ENCODE peak calls at places on chromosomes 13 and 19, in ten cellular contexts. One of them, this sample, is unnamed.

GRCh38 chr13:61094865-61095264 is 320.8 kb downstream of the PCDH20 start:
- DNase-seq in heart left ventricle: no peak
- DNase-seq in left ventricle myocardium inferior: no peak
- DNase-seq in A549: no peak
- DNase-seq in GM23338: peak; percentile 66
- DNase-seq in tibial artery: no peak
- DNase-seq in AG10803: no peak
- DNase-seq in endothelial cell: no peak
- DNase-seq in BE2C: no peak
- DNase-seq in omental fat pad: no peak
- DNase-seq in this sample: no peak

GRCh38 chr13:104522235-104523072 is 1456.2 kb upstream of the SLC10A2 start:
- DNase-seq in heart left ventricle: peak; percentile 61
- DNase-seq in left ventricle myocardium inferior: peak; percentile 26
- DNase-seq in A549: no peak
- DNase-seq in GM23338: no peak
- DNase-seq in tibial artery: no peak
- DNase-seq in AG10803: no peak
- DNase-seq in endothelial cell: no peak
- DNase-seq in BE2C: no peak
- DNase-seq in omental fat pad: no peak
- DNase-seq in this sample: no peak

GRCh38 chr13:21973437-21974125 is 302.7 kb downstream of the FGF9 start:
- DNase-seq in heart left ventricle: no peak
- DNase-seq in left ventricle myocardium inferior: no peak
- DNase-seq in A549: no peak
- DNase-seq in GM23338: peak; percentile 48
- DNase-seq in tibial artery: no peak
- DNase-seq in AG10803: no peak
- DNase-seq in endothelial cell: no peak
- DNase-seq in BE2C: no peak
- DNase-seq in omental fat pad: no peak
- DNase-seq in this sample: no peak

GRCh38 chr19:3968556-3969434 is 2.1 kb downstream of the DAPK3 start:
- DNase-seq in heart left ventricle: peak; percentile 84
- DNase-seq in left ventricle myocardium inferior: peak; percentile 91
- DNase-seq in A549: peak; percentile 81
- DNase-seq in GM23338: peak; percentile 97
- DNase-seq in tibial artery: peak; percentile 98
- DNase-seq in AG10803: peak; percentile 99
- DNase-seq in endothelial cell: peak; percentile 90
- DNase-seq in BE2C: peak; percentile 90
- DNase-seq in omental fat pad: peak; percentile 50
- DNase-seq in this sample: no peak

GRCh38 chr19:3536429-3537100 is 2.4 kb upstream of the TEKTIP1 start:
- DNase-seq in heart left ventricle: no peak
- DNase-seq in left ventricle myocardium inferior: peak; percentile 45
- DNase-seq in A549: no peak
- DNase-seq in GM23338: no peak
- DNase-seq in tibial artery: no peak
- DNase-seq in AG10803: no peak
- DNase-seq in endothelial cell: no peak
- DNase-seq in BE2C: peak; percentile 26
- DNase-seq in omental fat pad: no peak
- DNase-seq in this sample: no peak

GRCh38 chr19:32224371-32225244 is 120.8 kb upstream of the ZNF507 start:
- DNase-seq in heart left ventricle: peak; percentile 75
- DNase-seq in left ventricle myocardium inferior: peak; percentile 59
- DNase-seq in A549: peak; percentile 91
- DNase-seq in GM23338: peak; percentile 72
- DNase-seq in tibial artery: no peak
- DNase-seq in AG10803: peak; percentile 41
- DNase-seq in endothelial cell: peak; percentile 87
- DNase-seq in BE2C: peak; percentile 67
- DNase-seq in omental fat pad: no peak
- DNase-seq in this sample: peak; percentile 80

GRCh38 chr13:37657134-37657533 is 58.6 kb upstream of the POSTN start:
- DNase-seq in heart left ventricle: no peak
- DNase-seq in left ventricle myocardium inferior: no peak
- DNase-seq in A549: peak; percentile 1
- DNase-seq in GM23338: no peak
- DNase-seq in tibial artery: no peak
- DNase-seq in AG10803: peak; percentile 46
- DNase-seq in endothelial cell: no peak
- DNase-seq in BE2C: no peak
- DNase-seq in omental fat pad: no peak
- DNase-seq in this sample: no peak

GRCh38 chr19:18278521-18279265 is 2.7 kb downstream of the JUND start:
- DNase-seq in heart left ventricle: no peak
- DNase-seq in left ventricle myocardium inferior: no peak
- DNase-seq in A549: no peak
- DNase-seq in GM23338: peak; percentile 43
- DNase-seq in tibial artery: no peak
- DNase-seq in AG10803: no peak
- DNase-seq in endothelial cell: no peak
- DNase-seq in BE2C: no peak
- DNase-seq in omental fat pad: no peak
- DNase-seq in this sample: no peak

GRCh38 chr13:109630281-109630680 is 156.1 kb downstream of the IRS2 start:
- DNase-seq in heart left ventricle: no peak
- DNase-seq in left ventricle myocardium inferior: no peak
- DNase-seq in A549: no peak
- DNase-seq in GM23338: no peak
- DNase-seq in tibial artery: no peak
- DNase-seq in AG10803: no peak
- DNase-seq in endothelial cell: no peak
- DNase-seq in BE2C: no peak
- DNase-seq in omental fat pad: no peak
- DNase-seq in this sample: no peak

GRCh38 chr19:6639439-6639838 is 30.5 kb downstream of the TNFSF14 start:
- DNase-seq in heart left ventricle: no peak
- DNase-seq in left ventricle myocardium inferior: no peak
- DNase-seq in A549: no peak
- DNase-seq in GM23338: no peak
- DNase-seq in tibial artery: no peak
- DNase-seq in AG10803: no peak
- DNase-seq in endothelial cell: no peak
- DNase-seq in BE2C: no peak
- DNase-seq in omental fat pad: no peak
- DNase-seq in this sample: no peak

GRCh38 chr13:80945328-80945727 is 604.4 kb upstream of the SPRY2 start:
- DNase-seq in heart left ventricle: no peak
- DNase-seq in left ventricle myocardium inferior: no peak
- DNase-seq in A549: no peak
- DNase-seq in GM23338: peak; percentile 79
- DNase-seq in tibial artery: no peak
- DNase-seq in AG10803: no peak
- DNase-seq in endothelial cell: peak; percentile 37
- DNase-seq in BE2C: peak; percentile 69
- DNase-seq in omental fat pad: no peak
- DNase-seq in this sample: no peak

GRCh38 chr13:110474713-110475112 is 86.8 kb downstream of the RAB20 start:
- DNase-seq in heart left ventricle: no peak
- DNase-seq in left ventricle myocardium inferior: no peak
- DNase-seq in A549: no peak
- DNase-seq in GM23338: no peak
- DNase-seq in tibial artery: no peak
- DNase-seq in AG10803: no peak
- DNase-seq in endothelial cell: no peak
- DNase-seq in BE2C: no peak
- DNase-seq in omental fat pad: no peak
- DNase-seq in this sample: no peak

GRCh38 chr13:28753946-28754345 is 35.2 kb upstream of the SLC46A3 start:
- DNase-seq in heart left ventricle: no peak
- DNase-seq in left ventricle myocardium inferior: no peak
- DNase-seq in A549: no peak
- DNase-seq in GM23338: no peak
- DNase-seq in tibial artery: no peak
- DNase-seq in AG10803: no peak
- DNase-seq in endothelial cell: no peak
- DNase-seq in BE2C: no peak
- DNase-seq in omental fat pad: no peak
- DNase-seq in this sample: no peak

GRCh38 chr13:28755546-28755870 is 36.7 kb upstream of the SLC46A3 start:
- DNase-seq in heart left ventricle: no peak
- DNase-seq in left ventricle myocardium inferior: no peak
- DNase-seq in A549: no peak
- DNase-seq in GM23338: no peak
- DNase-seq in tibial artery: no peak
- DNase-seq in AG10803: no peak
- DNase-seq in endothelial cell: no peak
- DNase-seq in BE2C: no peak
- DNase-seq in omental fat pad: no peak
- DNase-seq in this sample: no peak

GRCh38 chr13:28751210-28751935 is 32.6 kb upstream of the SLC46A3 start:
- DNase-seq in heart left ventricle: no peak
- DNase-seq in left ventricle myocardium inferior: no peak
- DNase-seq in A549: no peak
- DNase-seq in GM23338: peak; percentile 24
- DNase-seq in tibial artery: no peak
- DNase-seq in AG10803: peak; percentile 13
- DNase-seq in endothelial cell: no peak
- DNase-seq in BE2C: no peak
- DNase-seq in omental fat pad: no peak
- DNase-seq in this sample: no peak

GRCh38 chr13:28753208-28753892 is 34.6 kb upstream of the SLC46A3 start:
- DNase-seq in heart left ventricle: peak; percentile 61
- DNase-seq in left ventricle myocardium inferior: peak; percentile 21
- DNase-seq in A549: peak; percentile 61
- DNase-seq in GM23338: peak; percentile 86
- DNase-seq in tibial artery: peak; percentile 82
- DNase-seq in AG10803: peak; percentile 96
- DNase-seq in endothelial cell: no peak
- DNase-seq in BE2C: peak; percentile 45
- DNase-seq in omental fat pad: no peak
- DNase-seq in this sample: no peak

DNA sequence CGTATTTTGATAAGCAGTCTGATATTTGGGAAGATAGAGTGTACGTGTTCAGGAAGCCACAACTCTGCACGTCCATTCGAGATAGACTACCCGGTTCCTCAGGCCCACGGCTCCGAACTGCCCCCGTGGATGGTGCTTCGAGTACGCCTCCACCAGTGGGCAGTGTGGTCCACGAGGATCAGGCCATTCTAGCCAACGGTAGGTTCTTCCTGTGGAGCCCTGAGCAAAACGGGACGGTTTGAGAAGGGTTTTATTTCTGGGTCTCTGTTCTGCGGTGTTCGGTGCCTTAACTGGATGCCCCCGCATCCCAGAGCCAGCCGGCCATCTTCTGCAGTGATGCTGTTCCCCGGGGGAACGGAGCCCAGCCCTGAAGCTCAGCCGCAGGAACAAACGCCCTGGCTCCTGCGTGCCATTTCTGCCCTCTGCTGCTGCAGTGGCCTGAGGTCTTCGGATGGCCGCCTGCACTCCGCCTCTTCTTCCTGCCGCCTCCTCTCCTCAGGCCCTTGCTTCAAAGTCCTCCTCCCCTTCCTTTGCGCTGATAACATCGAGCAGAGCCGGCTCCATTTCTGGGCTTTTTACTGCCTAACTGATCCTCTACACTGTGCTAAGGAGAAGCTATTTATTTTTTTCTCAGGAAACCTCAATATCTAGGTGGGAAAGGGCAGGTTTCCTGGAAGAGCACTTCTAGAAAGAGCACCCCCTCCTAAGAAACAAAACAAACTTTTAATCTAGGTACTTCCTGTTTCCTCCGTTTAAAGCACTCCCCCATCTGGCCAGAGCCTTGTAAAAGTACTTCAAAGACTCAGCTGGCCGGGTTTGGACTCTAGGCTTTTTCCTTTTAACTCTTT is 36.2 kb upstream of the SLC46A3 start:
- DNase-seq in heart left ventricle: peak; percentile 69
- DNase-seq in left ventricle myocardium inferior: peak; percentile 36
- DNase-seq in A549: no peak
- DNase-seq in GM23338: peak; percentile 71
- DNase-seq in tibial artery: no peak
- DNase-seq in AG10803: peak; percentile 48
- DNase-seq in endothelial cell: peak; percentile 34
- DNase-seq in BE2C: no peak
- DNase-seq in omental fat pad: no peak
- DNase-seq in this sample: no peak
- TF ChIP-seq CTCF in heart left ventricle: peak; percentile 62
- TF ChIP-seq CTCF in left ventricle myocardium inferior: peak; percentile 60
- TF ChIP-seq CTCF in A549: no peak
- TF ChIP-seq CTCF in GM23338: peak; percentile 61
- TF ChIP-seq CTCF in tibial artery: no peak
- TF ChIP-seq CTCF in AG10803: peak; percentile 21
- TF ChIP-seq CTCF in endothelial cell: peak; percentile 33
- TF ChIP-seq CTCF in BE2C: peak; percentile 15
- TF ChIP-seq CTCF in omental fat pad: no peak
- TF ChIP-seq CTCF in this sample: no peak

GRCh38 chr19:51365211-51366049 is 758 bp downstream of the ETFB start:
- DNase-seq in heart left ventricle: no peak
- DNase-seq in left ventricle myocardium inferior: no peak
- DNase-seq in A549: no peak
- DNase-seq in GM23338: peak; percentile 39
- DNase-seq in tibial artery: no peak
- DNase-seq in AG10803: peak; percentile 41
- DNase-seq in endothelial cell: no peak
- DNase-seq in BE2C: peak; percentile 38
- DNase-seq in omental fat pad: no peak
- DNase-seq in this sample: no peak
- TF ChIP-seq CTCF in heart left ventricle: no peak
- TF ChIP-seq CTCF in left ventricle myocardium inferior: no peak
- TF ChIP-seq CTCF in A549: no peak
- TF ChIP-seq CTCF in GM23338: no peak
- TF ChIP-seq CTCF in tibial artery: no peak
- TF ChIP-seq CTCF in AG10803: peak; percentile 31
- TF ChIP-seq CTCF in endothelial cell: no peak
- TF ChIP-seq CTCF in BE2C: peak; percentile 11
- TF ChIP-seq CTCF in omental fat pad: no peak
- TF ChIP-seq CTCF in this sample: no peak

GRCh38 chr19:29467824-29468401 is 57.9 kb upstream of the VSTM2B start:
- DNase-seq in heart left ventricle: no peak
- DNase-seq in left ventricle myocardium inferior: no peak
- DNase-seq in A549: peak; percentile 36
- DNase-seq in GM23338: peak; percentile 69
- DNase-seq in tibial artery: no peak
- DNase-seq in AG10803: peak; percentile 20
- DNase-seq in endothelial cell: no peak
- DNase-seq in BE2C: peak; percentile 28
- DNase-seq in omental fat pad: no peak
- DNase-seq in this sample: no peak
- TF ChIP-seq CTCF in heart left ventricle: no peak
- TF ChIP-seq CTCF in left ventricle myocardium inferior: no peak
- TF ChIP-seq CTCF in A549: peak; percentile 59
- TF ChIP-seq CTCF in GM23338: peak; percentile 77
- TF ChIP-seq CTCF in tibial artery: no peak
- TF ChIP-seq CTCF in AG10803: peak; percentile 52
- TF ChIP-seq CTCF in endothelial cell: no peak
- TF ChIP-seq CTCF in BE2C: peak; percentile 52
- TF ChIP-seq CTCF in omental fat pad: no peak
- TF ChIP-seq CTCF in this sample: peak; percentile 33

DNA sequence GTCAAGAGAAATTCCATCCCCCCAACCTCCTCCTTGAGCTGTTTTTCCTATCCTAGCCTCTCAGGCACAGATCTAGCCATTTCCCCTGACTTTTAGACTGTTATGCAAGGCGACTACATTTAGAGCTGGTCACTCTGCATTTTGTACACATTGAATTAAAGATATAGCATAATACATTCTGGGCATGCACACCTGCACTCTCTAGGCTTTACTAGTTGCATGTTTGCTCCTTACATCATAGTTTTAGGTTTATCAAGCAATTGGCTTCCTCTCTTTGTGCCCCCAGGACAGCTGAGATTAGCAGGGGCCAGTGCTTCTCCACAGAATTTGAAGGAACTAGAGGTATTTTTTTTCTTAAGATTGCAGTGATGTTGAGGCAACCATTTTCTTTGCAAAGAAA is 19.5 kb downstream of the GPC6 start:
- DNase-seq in heart left ventricle: no peak
- DNase-seq in left ventricle myocardium inferior: no peak
- DNase-seq in A549: no peak
- DNase-seq in GM23338: no peak
- DNase-seq in tibial artery: no peak
- DNase-seq in AG10803: no peak
- DNase-seq in endothelial cell: no peak
- DNase-seq in BE2C: no peak
- DNase-seq in omental fat pad: no peak
- DNase-seq in this sample: no peak
- TF ChIP-seq CTCF in heart left ventricle: no peak
- TF ChIP-seq CTCF in left ventricle myocardium inferior: no peak
- TF ChIP-seq CTCF in A549: no peak
- TF ChIP-seq CTCF in GM23338: no peak
- TF ChIP-seq CTCF in tibial artery: no peak
- TF ChIP-seq CTCF in AG10803: no peak
- TF ChIP-seq CTCF in endothelial cell: no peak
- TF ChIP-seq CTCF in BE2C: no peak
- TF ChIP-seq CTCF in omental fat pad: no peak
- TF ChIP-seq CTCF in this sample: no peak

This sample was measured in D721Med.